ENCODE peak calls at places on chromosomes 13 and 19, in ten cellular contexts. One of them, this sample, is unnamed.

GRCh38 chr13:88544836-88545235 is 873.7 kb downstream of the SLITRK5 start:
- DNase-seq in B cell: no peak
- DNase-seq in AG04450: no peak
- DNase-seq in choroid plexus epithelial cell: no peak
- DNase-seq in RWPE2: no peak
- DNase-seq in sigmoid colon: no peak
- DNase-seq in AG10803: no peak
- DNase-seq in astrocyte: no peak
- DNase-seq in HL-60: no peak
- DNase-seq in BE2C: no peak
- DNase-seq in this sample: no peak

GRCh38 chr19:51887522-51888498 is at the start of gene ZNF577:
- DNase-seq in B cell: peak
- DNase-seq in AG04450: peak
- DNase-seq in choroid plexus epithelial cell: peak
- DNase-seq in RWPE2: peak
- DNase-seq in sigmoid colon: peak
- DNase-seq in AG10803: peak
- DNase-seq in astrocyte: peak
- DNase-seq in HL-60: peak
- DNase-seq in BE2C: peak
- DNase-seq in this sample: peak

GRCh38 chr19:40223135-40223822 is 3.2 kb downstream of the CCNP start:
- DNase-seq in B cell: peak
- DNase-seq in AG04450: no peak
- DNase-seq in choroid plexus epithelial cell: no peak
- DNase-seq in RWPE2: peak
- DNase-seq in sigmoid colon: no peak
- DNase-seq in AG10803: no peak
- DNase-seq in astrocyte: no peak
- DNase-seq in HL-60: no peak
- DNase-seq in BE2C: no peak
- DNase-seq in this sample: no peak

GRCh38 chr19:10617409-10618121 is 7.8 kb upstream of the SLC44A2 start:
- DNase-seq in B cell: no peak
- DNase-seq in AG04450: peak
- DNase-seq in choroid plexus epithelial cell: peak
- DNase-seq in RWPE2: no peak
- DNase-seq in sigmoid colon: no peak
- DNase-seq in AG10803: peak
- DNase-seq in astrocyte: peak
- DNase-seq in HL-60: no peak
- DNase-seq in BE2C: no peak
- DNase-seq in this sample: no peak

GRCh38 chr13:95481051-95481775 is 71.3 kb upstream of the CLDN10 start:
- DNase-seq in B cell: no peak
- DNase-seq in AG04450: no peak
- DNase-seq in choroid plexus epithelial cell: no peak
- DNase-seq in RWPE2: no peak
- DNase-seq in sigmoid colon: no peak
- DNase-seq in AG10803: no peak
- DNase-seq in astrocyte: no peak
- DNase-seq in HL-60: peak
- DNase-seq in BE2C: no peak
- DNase-seq in this sample: no peak

GRCh38 chr19:13033819-13034611 is 38.7 kb downstream of the NFIX start:
- DNase-seq in B cell: peak
- DNase-seq in AG04450: no peak
- DNase-seq in choroid plexus epithelial cell: peak
- DNase-seq in RWPE2: no peak
- DNase-seq in sigmoid colon: peak
- DNase-seq in AG10803: peak
- DNase-seq in astrocyte: peak
- DNase-seq in HL-60: peak
- DNase-seq in BE2C: peak
- DNase-seq in this sample: peak

GRCh38 chr19:12843999-12844732 is 5.9 kb downstream of the MAST1 start:
- DNase-seq in B cell: no peak
- DNase-seq in AG04450: no peak
- DNase-seq in choroid plexus epithelial cell: no peak
- DNase-seq in RWPE2: no peak
- DNase-seq in sigmoid colon: no peak
- DNase-seq in AG10803: no peak
- DNase-seq in astrocyte: no peak
- DNase-seq in HL-60: no peak
- DNase-seq in BE2C: no peak
- DNase-seq in this sample: no peak

GRCh38 chr19:19062454-19063182 is 1.2 kb upstream of the SLC25A42 start:
- DNase-seq in B cell: no peak
- DNase-seq in AG04450: peak
- DNase-seq in choroid plexus epithelial cell: peak
- DNase-seq in RWPE2: no peak
- DNase-seq in sigmoid colon: no peak
- DNase-seq in AG10803: peak
- DNase-seq in astrocyte: peak
- DNase-seq in HL-60: no peak
- DNase-seq in BE2C: peak
- DNase-seq in this sample: no peak

GRCh38 chr13:78958019-78958418 is 299.1 kb upstream of the OBI1 start:
- DNase-seq in B cell: no peak
- DNase-seq in AG04450: no peak
- DNase-seq in choroid plexus epithelial cell: no peak
- DNase-seq in RWPE2: no peak
- DNase-seq in sigmoid colon: no peak
- DNase-seq in AG10803: no peak
- DNase-seq in astrocyte: no peak
- DNase-seq in HL-60: no peak
- DNase-seq in BE2C: no peak
- DNase-seq in this sample: no peak

GRCh38 chr19:14091885-14092462 is 1.4 kb upstream of the SAMD1 start:
- DNase-seq in B cell: peak
- DNase-seq in AG04450: no peak
- DNase-seq in choroid plexus epithelial cell: no peak
- DNase-seq in RWPE2: no peak
- DNase-seq in sigmoid colon: no peak
- DNase-seq in AG10803: no peak
- DNase-seq in astrocyte: no peak
- DNase-seq in HL-60: no peak
- DNase-seq in BE2C: no peak
- DNase-seq in this sample: no peak

GRCh38 chr13:61727714-61728275 is 312.1 kb upstream of the PCDH20 start:
- DNase-seq in B cell: no peak
- DNase-seq in AG04450: no peak
- DNase-seq in choroid plexus epithelial cell: peak
- DNase-seq in RWPE2: no peak
- DNase-seq in sigmoid colon: no peak
- DNase-seq in AG10803: peak
- DNase-seq in astrocyte: peak
- DNase-seq in HL-60: no peak
- DNase-seq in BE2C: no peak
- DNase-seq in this sample: no peak

GRCh38 chr19:10093295-10094186 is 7.4 kb downstream of the SHFL start:
- DNase-seq in B cell: peak
- DNase-seq in AG04450: no peak
- DNase-seq in choroid plexus epithelial cell: peak
- DNase-seq in RWPE2: no peak
- DNase-seq in sigmoid colon: no peak
- DNase-seq in AG10803: no peak
- DNase-seq in astrocyte: no peak
- DNase-seq in HL-60: no peak
- DNase-seq in BE2C: no peak
- DNase-seq in this sample: no peak

GRCh38 chr19:9861503-9861902 is 26.4 kb downstream of the PIN1 start:
- DNase-seq in B cell: no peak
- DNase-seq in AG04450: no peak
- DNase-seq in choroid plexus epithelial cell: no peak
- DNase-seq in RWPE2: no peak
- DNase-seq in sigmoid colon: no peak
- DNase-seq in AG10803: no peak
- DNase-seq in astrocyte: no peak
- DNase-seq in HL-60: no peak
- DNase-seq in BE2C: no peak
- DNase-seq in this sample: no peak

DNA sequence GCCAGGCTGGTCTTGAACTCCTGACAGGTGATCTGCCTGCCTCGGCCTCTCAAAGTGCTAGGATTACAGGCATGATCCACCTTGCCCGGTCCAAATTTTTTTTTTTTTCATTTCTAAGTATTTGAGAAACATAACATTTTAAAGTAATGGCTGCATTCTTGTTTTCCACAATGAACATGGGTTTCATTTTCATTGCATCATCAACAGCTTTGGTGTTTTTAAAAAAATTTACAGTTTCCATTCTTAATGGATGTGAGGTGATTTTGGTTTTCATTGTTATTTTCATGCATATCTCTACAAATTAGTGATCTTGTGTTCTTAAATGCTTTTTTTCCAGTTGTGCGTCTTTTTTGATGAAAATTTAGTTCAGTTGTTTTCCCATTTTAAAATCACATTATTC is 27.5 kb downstream of the ZNF429 start:
- DNase-seq in B cell: no peak
- DNase-seq in AG04450: no peak
- DNase-seq in choroid plexus epithelial cell: no peak
- DNase-seq in RWPE2: no peak
- DNase-seq in sigmoid colon: no peak
- DNase-seq in AG10803: no peak
- DNase-seq in astrocyte: no peak
- DNase-seq in HL-60: no peak
- DNase-seq in BE2C: no peak
- DNase-seq in this sample: no peak
- TF ChIP-seq CTCF in B cell: no peak
- TF ChIP-seq CTCF in AG04450: no peak
- TF ChIP-seq CTCF in choroid plexus epithelial cell: no peak
- TF ChIP-seq CTCF in RWPE2: no peak
- TF ChIP-seq CTCF in sigmoid colon: no peak
- TF ChIP-seq CTCF in AG10803: no peak
- TF ChIP-seq CTCF in astrocyte: no peak
- TF ChIP-seq CTCF in HL-60: no peak
- TF ChIP-seq CTCF in BE2C: no peak
- TF ChIP-seq CTCF in this sample: no peak

GRCh38 chr19:7913652-7914051 is 978 bp upstream of the TGFBR3L start:
- DNase-seq in B cell: no peak
- DNase-seq in AG04450: no peak
- DNase-seq in choroid plexus epithelial cell: no peak
- DNase-seq in RWPE2: no peak
- DNase-seq in sigmoid colon: no peak
- DNase-seq in AG10803: no peak
- DNase-seq in astrocyte: no peak
- DNase-seq in HL-60: no peak
- DNase-seq in BE2C: no peak
- DNase-seq in this sample: no peak
- TF ChIP-seq CTCF in B cell: no peak
- TF ChIP-seq CTCF in AG04450: no peak
- TF ChIP-seq CTCF in choroid plexus epithelial cell: no peak
- TF ChIP-seq CTCF in RWPE2: no peak
- TF ChIP-seq CTCF in sigmoid colon: no peak
- TF ChIP-seq CTCF in AG10803: no peak
- TF ChIP-seq CTCF in astrocyte: no peak
- TF ChIP-seq CTCF in HL-60: no peak
- TF ChIP-seq CTCF in BE2C: no peak
- TF ChIP-seq CTCF in this sample: no peak

DNA sequence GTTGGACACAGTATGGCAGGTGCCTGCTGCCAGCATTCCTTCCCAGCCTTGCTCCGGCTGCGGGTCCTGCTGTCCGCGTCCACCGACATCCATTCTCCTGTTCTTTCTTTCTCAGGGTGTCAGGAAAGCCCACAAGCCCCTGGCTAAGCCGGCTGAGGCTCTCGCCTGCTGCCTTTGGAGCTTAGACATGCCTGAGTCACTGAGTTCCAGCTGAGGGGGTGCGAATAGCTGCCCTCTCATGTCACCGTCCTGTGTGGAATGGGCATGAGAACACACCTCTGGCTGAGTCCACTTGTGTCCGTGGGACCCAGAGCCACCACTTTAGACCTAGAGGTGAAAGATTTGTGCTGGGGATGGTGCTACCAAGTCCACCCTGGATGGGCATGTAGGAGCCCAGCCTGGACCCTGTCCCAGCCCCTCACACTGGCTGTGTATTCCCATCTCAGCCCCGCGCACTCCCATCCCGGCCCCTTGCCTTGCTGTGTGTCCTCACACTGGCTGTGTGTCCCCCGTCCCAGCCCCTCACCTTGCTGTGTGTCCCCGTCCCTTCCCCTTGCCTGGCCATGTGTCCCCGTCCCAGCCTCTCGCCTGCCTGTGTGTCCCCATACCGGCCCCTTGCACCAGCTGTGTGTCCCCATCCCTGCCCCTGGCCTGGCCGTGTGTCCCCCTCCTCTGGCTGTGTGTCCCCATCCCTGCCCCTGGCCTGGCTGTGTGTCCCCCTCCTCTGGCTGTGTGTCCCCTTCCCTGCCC is 24.6 kb upstream of the IRS2 start:
- DNase-seq in B cell: no peak
- DNase-seq in AG04450: no peak
- DNase-seq in choroid plexus epithelial cell: no peak
- DNase-seq in RWPE2: no peak
- DNase-seq in sigmoid colon: no peak
- DNase-seq in AG10803: no peak
- DNase-seq in astrocyte: no peak
- DNase-seq in HL-60: no peak
- DNase-seq in BE2C: no peak
- DNase-seq in this sample: no peak
- TF ChIP-seq CTCF in B cell: no peak
- TF ChIP-seq CTCF in AG04450: no peak
- TF ChIP-seq CTCF in choroid plexus epithelial cell: no peak
- TF ChIP-seq CTCF in RWPE2: no peak
- TF ChIP-seq CTCF in sigmoid colon: no peak
- TF ChIP-seq CTCF in AG10803: no peak
- TF ChIP-seq CTCF in astrocyte: no peak
- TF ChIP-seq CTCF in HL-60: no peak
- TF ChIP-seq CTCF in BE2C: no peak
- TF ChIP-seq CTCF in this sample: no peak

DNA sequence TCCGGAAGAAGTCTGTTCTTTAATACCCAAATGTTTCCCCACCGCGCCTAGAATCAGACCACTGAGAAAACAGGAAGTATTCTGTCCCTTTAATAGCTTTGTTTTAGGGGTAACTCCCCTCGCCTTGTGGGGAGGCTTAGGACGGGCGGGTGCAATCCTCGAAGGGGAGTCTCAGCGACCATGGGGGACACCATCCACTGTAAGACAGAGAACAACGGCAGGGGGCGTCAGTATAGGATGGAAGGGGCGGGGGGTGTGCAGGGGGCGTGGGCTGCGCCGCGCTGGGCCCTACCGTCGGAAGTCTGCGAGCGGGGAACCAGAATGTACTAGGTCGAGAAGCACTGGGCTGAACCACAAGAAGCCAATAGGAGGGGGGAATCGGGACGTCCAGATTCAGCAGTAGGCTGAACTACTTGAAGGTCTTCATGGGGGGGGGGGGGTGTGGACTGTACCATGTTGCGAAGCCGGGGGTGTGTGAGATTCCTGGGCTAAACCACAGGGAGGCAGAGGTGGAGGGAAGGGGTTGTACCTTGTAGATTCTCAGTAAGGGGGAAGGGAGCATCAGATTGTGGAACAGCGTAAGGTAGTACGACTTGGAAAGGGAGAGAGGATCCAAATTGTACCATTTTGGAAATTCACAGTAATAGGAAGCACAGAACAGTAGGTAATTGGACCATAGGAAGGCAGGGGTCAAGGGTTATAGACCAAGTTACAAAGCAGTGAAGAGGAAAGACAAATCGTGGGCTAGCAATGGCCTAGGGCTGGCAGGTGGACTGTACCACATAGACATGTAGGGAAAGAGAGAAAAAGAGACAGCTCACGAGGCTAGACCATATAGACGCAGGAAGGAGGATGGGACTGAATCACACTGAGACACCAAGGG is 1.0 kb upstream of the DBP start:
- DNase-seq in B cell: peak
- DNase-seq in AG04450: peak
- DNase-seq in choroid plexus epithelial cell: peak
- DNase-seq in RWPE2: no peak
- DNase-seq in sigmoid colon: peak
- DNase-seq in AG10803: peak
- DNase-seq in astrocyte: peak
- DNase-seq in HL-60: peak
- DNase-seq in BE2C: peak
- DNase-seq in this sample: peak
- TF ChIP-seq CTCF in B cell: no peak
- TF ChIP-seq CTCF in AG04450: peak
- TF ChIP-seq CTCF in choroid plexus epithelial cell: peak
- TF ChIP-seq CTCF in RWPE2: no peak
- TF ChIP-seq CTCF in sigmoid colon: no peak
- TF ChIP-seq CTCF in AG10803: peak
- TF ChIP-seq CTCF in astrocyte: no peak
- TF ChIP-seq CTCF in HL-60: no peak
- TF ChIP-seq CTCF in BE2C: peak
- TF ChIP-seq CTCF in this sample: no peak